ENCODE peak calls at places on chromosomes 1 and 21, in nine cellular contexts. B is MM.1S, L is mucosa of descending colon, H is lower lobe of right lung, P is prostate gland, A is endodermal cell, S is tibial nerve, N is fibroblast of lung, Z is lung. I is an unnamed sample.

GRCh38 chr1:223228931-223229528 is 86.0 kb upstream of the TLR5 start:
- DNase-seq in B (no peak), L (no peak), H (no peak), P (no peak), A (no peak), S (no peak), N (peak; percentile 50), Z (no peak), I (no peak)

GRCh38 chr1:86429830-86430229 is 5.9 kb downstream of the CLCA2 start:
- DNase-seq in B (peak; percentile 8), L (peak; percentile 30), H (no peak), P (peak; percentile 47), A (no peak), S (no peak), N (peak; percentile 94), Z (peak; percentile 76), I (no peak)

GRCh38 chr1:219086956-219087469 is 86.7 kb upstream of the LYPLAL1 start:
- DNase-seq in B (no peak), L (no peak), H (no peak), P (no peak), A (no peak), S (no peak), N (no peak), Z (no peak), I (no peak)

GRCh38 chr1:212942679-212943392 is 7.5 kb upstream of the VASH2 start:
- DNase-seq in B (peak; percentile 69), L (no peak), H (no peak), P (no peak), A (no peak), S (no peak), N (no peak), Z (no peak), I (no peak)

GRCh38 chr1:42816600-42817439 is at the start of the genes ERMAP and SVBP:
- DNase-seq in B (peak; percentile 91), L (peak; percentile 97), H (peak; percentile 95), P (peak; percentile 89), A (peak; percentile 98), S (peak; percentile 89), N (peak; percentile 72), Z (peak; percentile 93), I (peak; percentile 92)

GRCh38 chr1:25621876-25622275 is 5.3 kb downstream of the MAN1C1 start:
- DNase-seq in B (peak; percentile 24), L (no peak), H (no peak), P (no peak), A (no peak), S (no peak), N (no peak), Z (no peak), I (no peak)

GRCh38 chr1:240562111-240562590 is 49.8 kb downstream of the GREM2 start:
- DNase-seq in B (peak; percentile 54), L (no peak), H (no peak), P (no peak), A (no peak), S (no peak), N (peak; percentile 46), Z (no peak), I (no peak)

GRCh38 chr1:207352560-207352959 is 31.1 kb downstream of the CD55 start:
- DNase-seq in B (no peak), L (no peak), H (no peak), P (no peak), A (no peak), S (no peak), N (no peak), Z (no peak), I (no peak)

GRCh38 chr1:158930504-158930903 is 848 bp upstream of the PYHIN1 start:
- DNase-seq in B (no peak), L (peak; percentile 23), H (no peak), P (no peak), A (no peak), S (no peak), N (no peak), Z (no peak), I (no peak)

GRCh38 chr21:25870084-25870483 is 135.3 kb downstream of the GABPA start:
- DNase-seq in B (no peak), L (no peak), H (no peak), P (no peak), A (no peak), S (no peak), N (no peak), Z (no peak), I (no peak)

GRCh38 chr21:25867041-25867440 is 132.3 kb downstream of the GABPA start:
- DNase-seq in B (no peak), L (no peak), H (no peak), P (no peak), A (no peak), S (no peak), N (no peak), Z (no peak), I (no peak)

GRCh38 chr21:25872271-25872670 is 137.5 kb downstream of the GABPA start:
- DNase-seq in B (no peak), L (no peak), H (no peak), P (no peak), A (peak; percentile 80), S (no peak), N (no peak), Z (no peak), I (no peak)

DNA sequence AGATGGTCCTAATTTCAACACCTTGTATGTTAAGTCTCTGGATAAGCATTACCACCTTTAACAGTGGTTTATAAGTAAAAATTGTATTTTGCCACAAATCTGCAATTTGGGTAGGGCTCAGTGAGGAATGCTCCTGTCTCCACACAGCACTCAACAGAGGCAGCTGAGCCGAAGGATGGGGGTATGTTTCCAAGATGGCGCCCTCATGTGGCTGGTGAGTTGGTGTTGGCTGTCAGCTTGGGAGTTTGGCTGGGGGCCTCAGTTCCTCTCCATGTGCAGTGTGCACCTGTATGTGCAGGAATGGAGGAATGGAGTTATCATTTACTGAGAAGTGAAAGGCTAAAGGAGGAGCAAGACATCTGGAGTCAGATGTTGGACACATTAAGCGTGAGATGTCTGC is 136.8 kb downstream of the GABPA start:
- DNase-seq in B (no peak), L (no peak), H (no peak), P (no peak), A (peak; percentile 73), S (no peak), N (no peak), Z (no peak), I (no peak)
- TF ChIP-seq CTCF in B (peak; percentile 21), L (no peak), H (no peak), P (no peak), A (peak; percentile 65), S (no peak), N (no peak), Z (no peak), I (no peak)

GRCh38 chr21:36179145-36179544 is 22.5 kb downstream of the DOP1B start:
- DNase-seq in B (no peak), L (no peak), H (no peak), P (no peak), A (no peak), S (no peak), N (no peak), Z (no peak), I (no peak)
- H3K4me1 ChIP-seq in B (no peaks in the 10 kb centered on the region), L (peaks cover 2% of the 10 kb centered on the region), H (no peaks in the 10 kb centered on the region), P (no peaks in the 10 kb centered on the region), A (no peaks in the 10 kb centered on the region), S (no peaks in the 10 kb centered on the region), N (no peaks in the 10 kb centered on the region), Z (no peaks in the 10 kb centered on the region), I (no peaks in the 10 kb centered on the region)

GRCh38 chr1:15192916-15193550 is 39.5 kb downstream of the TMEM51 start:
- DNase-seq in B (no peak), L (no peak), H (no peak), P (no peak), A (no peak), S (no peak), N (no peak), Z (no peak), I (no peak)

GRCh38 chr1:15188678-15189077 is 35.1 kb downstream of the TMEM51 start:
- DNase-seq in B (no peak), L (no peak), H (no peak), P (no peak), A (no peak), S (no peak), N (no peak), Z (no peak), I (no peak)

GRCh38 chr1:15188145-15188544 is 34.6 kb downstream of the TMEM51 start:
- DNase-seq in B (no peak), L (peak; percentile 67), H (no peak), P (no peak), A (peak; percentile 88), S (no peak), N (no peak), Z (no peak), I (no peak)

GRCh38 chr1:15189692-15190321 is 36.3 kb downstream of the TMEM51 start:
- DNase-seq in B (no peak), L (no peak), H (no peak), P (no peak), A (no peak), S (no peak), N (no peak), Z (no peak), I (no peak)

GRCh38 chr1:15191785-15192184 is 38.2 kb downstream of the TMEM51 start:
- DNase-seq in B (no peak), L (no peak), H (no peak), P (no peak), A (no peak), S (no peak), N (no peak), Z (no peak), I (no peak)
- TF ChIP-seq CTCF in B (no peak), L (no peak), H (no peak), P (no peak), A (no peak), S (no peak), N (no peak), Z (no peak), I (no peak)

GRCh38 chr1:230128569-230129269 is 61.7 kb downstream of the GALNT2 start:
- DNase-seq in B (no peak), L (no peak), H (no peak), P (no peak), A (no peak), S (no peak), N (no peak), Z (no peak), I (no peak)
- H3K4me1 ChIP-seq in B (peaks cover 34% of the 10 kb centered on the region), L (peaks cover 4% of the 10 kb centered on the region), H (peaks cover 32% of the 10 kb centered on the region), P (peaks cover 4% of the 10 kb centered on the region), A (peaks cover 3% of the 10 kb centered on the region), S (peaks cover 83% of the 10 kb centered on the region), N (peaks cover 9% of the 10 kb centered on the region), Z (no peaks in the 10 kb centered on the region), I (no peaks in the 10 kb centered on the region)

I was measured in breast epithelium.